ENCODE peak calls at places on chromosomes 2 and 18, in four cellular contexts. V is K562, L is GM12891, N is GM12878. P is an unnamed sample.

GRCh38 chr2:100615471-100615870 is 52.7 kb downstream of the PDCL3 start:
- DNase-seq in V (no peak), L (no peak), N (no peak), P (no peak)

GRCh38 chr2:197042613-197043248 is 116.2 kb upstream of the PGAP1 start:
- DNase-seq in V (no peak), L (no peak), N (peak; percentile 15), P (no peak)

GRCh38 chr2:28729698-28730097 is 21.9 kb upstream of the PPP1CB start:
- DNase-seq in V (no peak), L (no peak), N (no peak), P (no peak)

GRCh38 chr2:182456784-182457183 is 29.9 kb upstream of the PDE1A start:
- DNase-seq in V (no peak), L (no peak), N (no peak), P (no peak)

GRCh38 chr18:13276530-13277520 is 58.3 kb downstream of the LDLRAD4 start:
- DNase-seq in V (no peak), L (no peak), N (no peak), P (no peak)

GRCh38 chr2:47777268-47777972 is 5.5 kb upstream of the MSH6 start:
- DNase-seq in V (no peak), L (no peak), N (no peak), P (no peak)

GRCh38 chr2:226898925-226899324 is 63.1 kb downstream of the RHBDD1 start:
- DNase-seq in V (no peak), L (no peak), N (no peak), P (no peak)

GRCh38 chr2:118661184-118661583 is 186.3 kb downstream of the EN1 start:
- DNase-seq in V (no peak), L (no peak), N (no peak), P (no peak)

GRCh38 chr2:189092936-189093335 is 86.6 kb downstream of the COL5A2 start:
- DNase-seq in V (no peak), L (no peak), N (no peak), P (no peak)

GRCh38 chr18:8177330-8178016 is 431.8 kb upstream of the RAB12 start:
- DNase-seq in V (no peak), L (no peak), N (no peak), P (no peak)

GRCh38 chr2:224817676-224818075 is 101.5 kb upstream of the CCDC195 start:
- DNase-seq in V (no peak), L (no peak), N (no peak), P (no peak)

GRCh38 chr18:61965306-61965705 is 72.5 kb upstream of the RNF152 start:
- DNase-seq in V (no peak), L (no peak), N (no peak), P (no peak)

GRCh38 chr2:239518286-239519080 is 117.7 kb upstream of the HDAC4 start:
- DNase-seq in V (no peak), L (no peak), N (no peak), P (no peak)

GRCh38 chr2:127630409-127631183 is 15.4 kb upstream of the GPR17 start:
- DNase-seq in V (no peak), L (no peak), N (no peak), P (peak; percentile 55)

GRCh38 chr18:2486426-2486825 is 84.9 kb downstream of the METTL4 start:
- DNase-seq in V (no peak), L (no peak), N (no peak), P (no peak)

GRCh38 chr2:221517362-221518121 is 54.6 kb downstream of the EPHA4 start:
- DNase-seq in V (no peak), L (no peak), N (peak; percentile 57), P (peak; percentile 63)

GRCh38 chr2:67840460-67841068 is 222.2 kb downstream of the C1D start:
- DNase-seq in V (peak; percentile 31), L (peak; percentile 13), N (no peak), P (peak; percentile 42)

DNA sequence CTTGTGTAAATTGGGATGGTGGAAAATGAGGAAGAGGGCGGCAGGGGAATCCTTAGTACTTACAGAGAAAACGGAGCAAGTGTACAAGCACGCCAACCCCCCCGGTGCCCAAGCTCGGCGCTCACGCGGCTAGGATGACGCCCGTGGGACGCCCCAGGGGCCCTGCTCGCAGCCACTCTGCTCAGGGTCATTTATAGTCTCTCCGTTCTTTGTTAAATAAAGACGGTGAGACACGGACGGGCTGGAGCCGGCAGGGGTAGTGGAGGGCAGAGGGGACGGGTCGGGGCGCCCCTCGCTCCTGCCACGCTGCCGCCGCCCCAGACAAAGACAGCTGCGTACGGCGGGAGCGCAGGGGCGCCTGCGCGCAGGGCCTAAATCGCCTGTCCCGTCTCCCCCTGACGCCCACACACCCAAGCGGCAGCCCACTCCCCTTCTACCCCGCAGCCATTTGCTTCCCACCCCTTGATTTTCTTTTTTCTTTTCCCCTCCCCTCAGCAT is 37.8 kb downstream of the PCBP1 start:
- DNase-seq in V (peak; percentile 69), L (no peak), N (no peak), P (peak; percentile 60)
- TF ChIP-seq SPI1 in V (peak; percentile 58), L (peak; percentile 14), N (peak; percentile 55), P (peak; percentile 50)

GRCh38 chr2:8006626-8007025 is 675.2 kb upstream of the ID2 start:
- DNase-seq in V (no peak), L (no peak), N (no peak), P (no peak)
- TF ChIP-seq SPI1 in V (no peak), L (no peak), N (no peak), P (no peak)

GRCh38 chr18:49848115-49848514 is 34.8 kb upstream of the ACAA2 start:
- DNase-seq in V (no peak), L (no peak), N (no peak), P (no peak)

GRCh38 chr18:49849331-49850217 is 36.2 kb upstream of the ACAA2 start:
- DNase-seq in V (peak; percentile 26), L (no peak), N (no peak), P (no peak)

GRCh38 chr18:49853011-49853410 is 39.7 kb upstream of the ACAA2 start:
- DNase-seq in V (no peak), L (no peak), N (no peak), P (no peak)

GRCh38 chr18:49851624-49852023 is 38.3 kb upstream of the ACAA2 start:
- DNase-seq in V (no peak), L (no peak), N (no peak), P (no peak)

GRCh38 chr18:49850636-49851035 is 37.3 kb upstream of the ACAA2 start:
- DNase-seq in V (no peak), L (no peak), N (no peak), P (no peak)
- TF ChIP-seq SPI1 in V (no peak), L (no peak), N (no peak), P (no peak)

GRCh38 chr18:36323421-36323820 is 25.9 kb downstream of the FHOD3 start:
- DNase-seq in V (no peak), L (no peak), N (no peak), P (no peak)

GRCh38 chr18:36322408-36322728 is 24.9 kb downstream of the FHOD3 start:
- DNase-seq in V (no peak), L (no peak), N (no peak), P (no peak)

GRCh38 chr18:36325846-36326245 is 28.3 kb downstream of the FHOD3 start:
- DNase-seq in V (no peak), L (no peak), N (no peak), P (no peak)

GRCh38 chr18:36322734-36323133 is 25.2 kb downstream of the FHOD3 start:
- DNase-seq in V (no peak), L (no peak), N (no peak), P (no peak)

DNA sequence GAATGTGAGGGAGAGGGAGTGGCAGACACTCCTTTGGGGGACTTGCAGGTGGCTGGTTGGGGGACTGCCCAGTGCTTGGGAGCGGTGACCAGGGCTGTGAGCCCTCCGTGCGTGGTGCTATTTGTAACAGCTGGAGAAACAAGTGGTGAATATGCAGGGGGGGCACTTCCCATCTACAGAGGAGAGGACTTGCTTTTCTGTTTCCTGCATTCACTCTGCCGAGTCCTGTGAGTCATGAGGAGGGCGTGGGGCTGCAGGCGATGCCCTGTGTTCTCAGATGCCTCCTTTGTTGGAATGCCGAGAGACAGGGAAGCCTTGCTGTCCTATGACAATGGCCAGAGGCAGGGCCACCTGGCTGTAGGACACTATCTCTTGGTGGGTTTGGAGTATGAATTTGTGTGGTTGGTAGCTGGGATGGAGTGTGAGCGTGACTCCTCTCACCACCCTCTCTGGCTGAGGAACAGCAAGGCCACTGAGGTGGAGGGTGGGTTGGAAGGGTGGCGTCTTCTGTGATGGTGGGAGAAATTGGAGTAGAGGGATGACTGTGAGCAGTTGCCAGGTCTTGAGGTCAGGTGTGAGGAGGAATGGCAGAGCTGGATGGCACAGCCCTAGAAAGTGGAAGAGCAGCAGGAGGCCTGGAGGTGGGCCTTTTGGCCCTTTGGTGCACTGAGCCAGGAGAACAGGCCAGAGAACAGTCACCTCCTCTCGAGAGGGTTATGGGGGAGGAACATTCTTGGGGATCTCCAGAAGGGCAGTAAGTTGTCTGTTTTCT is 24.3 kb downstream of the FHOD3 start:
- DNase-seq in V (no peak), L (no peak), N (no peak), P (no peak)
- TF ChIP-seq SPI1 in V (no peak), L (no peak), N (no peak), P (no peak)

GRCh38 chr2:24853046-24853445 is 59.8 kb downstream of the CENPO start:
- DNase-seq in V (no peak), L (no peak), N (no peak), P (no peak)
- TF ChIP-seq SPI1 in V (no peak), L (no peak), N (no peak), P (no peak)

GRCh38 chr2:88871336-88871735 is 179.9 kb downstream of the RPIA start:
- DNase-seq in V (no peak), L (no peak), N (no peak), P (no peak)
- TF ChIP-seq SPI1 in V (no peak), L (peak; percentile 50), N (no peak), P (peak; percentile 84)

GRCh38 chr2:71789556-71790219 is 336.3 kb downstream of the DYSF start:
- DNase-seq in V (peak; percentile 27), L (no peak), N (no peak), P (no peak)
- TF ChIP-seq SPI1 in V (no peak), L (no peak), N (no peak), P (no peak)

GRCh38 chr2:213221962-213222361 is 62.3 kb upstream of the SPAG16 start:
- DNase-seq in V (no peak), L (no peak), N (no peak), P (no peak)
- TF ChIP-seq SPI1 in V (no peak), L (no peak), N (no peak), P (no peak)

DNA sequence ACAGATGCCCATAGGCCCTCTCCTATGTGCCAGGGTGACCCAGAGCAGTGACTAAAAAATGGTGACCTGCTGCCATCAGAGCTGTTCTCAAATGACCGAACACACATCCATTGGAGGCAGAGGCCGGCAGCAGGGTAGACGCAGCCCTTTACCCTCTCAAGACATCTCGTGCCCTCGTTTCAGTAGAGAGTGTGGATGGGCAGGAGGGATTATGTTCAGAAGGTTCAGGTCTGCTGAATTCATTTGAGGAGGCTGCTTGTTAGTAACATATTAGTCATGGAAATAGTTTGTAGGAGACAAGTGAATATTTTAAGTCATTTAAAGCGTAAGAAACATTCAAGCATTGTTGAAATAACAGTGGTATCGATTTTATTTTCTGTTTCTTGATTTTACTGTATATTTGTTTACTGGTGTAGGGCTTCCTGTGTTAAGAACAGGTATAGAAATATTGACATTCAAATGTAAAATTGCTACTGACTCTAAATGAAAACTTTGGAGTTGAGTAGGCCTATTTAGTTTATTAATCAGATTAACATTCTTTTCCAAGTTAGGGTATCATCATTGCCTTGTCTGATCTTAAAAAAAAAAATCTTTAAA is 82.6 kb downstream of the ZNF532 start:
- DNase-seq in V (no peak), L (no peak), N (no peak), P (no peak)
- TF ChIP-seq SPI1 in V (no peak), L (no peak), N (no peak), P (no peak)